ENCODE peak calls at places on chromosomes 7 and 10, in five cellular contexts. Q is activated T-helper 1 cell treated with Interleukin-2 at 50 U/mL for 16 hours, H is cardiac muscle cell, I is epithelial cell of esophagus, T is activated T-cell treated with anti-CD3 and anti-CD28 coated beads for 1 hour. U is an unnamed sample.

GRCh38 chr10:115129752-115130151 is 36.6 kb downstream of the ATRNL1 start:
- DNase-seq in H (peak), Q (no peak), I (peak), T (no peak), U (no peak)

GRCh38 chr7:123594813-123595241 is 6.8 kb upstream of the ASB15 start:
- DNase-seq in I (peak), H (no peak), Q (no peak), T (no peak), U (peak)

GRCh38 chr7:132121987-132122386 is 454.3 kb downstream of the PLXNA4 start:
- DNase-seq in I (no peak), Q (no peak), H (no peak), T (no peak), U (no peak)

GRCh38 chr7:129311429-129311828 is 86.6 kb downstream of the AHCYL2 start:
- DNase-seq in Q (no peak), I (no peak), H (no peak), T (no peak), U (no peak)

GRCh38 chr10:25113231-25114035 is 61.4 kb upstream of the GPR158 start:
- DNase-seq in T (peak), Q (no peak), H (peak), I (peak), U (peak)

GRCh38 chr10:110919349-110919931 is at the start of gene SHOC2:
- DNase-seq in Q (peak), T (peak), H (no peak), I (peak), U (peak)

GRCh38 chr7:146414373-146414772 is 297.8 kb downstream of the CNTNAP2 start:
- DNase-seq in H (no peak), I (peak), T (no peak), Q (no peak), U (no peak)

GRCh38 chr7:66016131-66016461 is 34.1 kb upstream of the GUSB start:
- DNase-seq in I (peak), Q (no peak), T (no peak), H (peak), U (no peak)

GRCh38 chr7:101308245-101309085 is 13.1 kb downstream of the IFT22 start:
- DNase-seq in Q (no peak), I (peak), H (peak), T (no peak), U (no peak)

GRCh38 chr10:132974249-132974796 is 32.0 kb upstream of the CFAP46 start:
- DNase-seq in H (no peak), Q (no peak), T (no peak), I (no peak), U (no peak)

GRCh38 chr7:15330943-15331342 is 230.9 kb downstream of the AGMO start:
- DNase-seq in Q (no peak), H (no peak), T (no peak), I (no peak), U (no peak)

GRCh38 chr10:78407009-78407711 is 373.5 kb downstream of the RPS24 start:
- DNase-seq in I (peak), H (peak), Q (peak), T (peak), U (peak)

GRCh38 chr10:73781879-73782748 is at the start of gene CHCHD1:
- DNase-seq in T (peak), I (peak), Q (peak), H (peak), U (peak)

GRCh38 chr7:66859794-66860645 is 61.0 kb upstream of the TMEM248 start:
- DNase-seq in I (peak), Q (no peak), T (no peak), H (no peak), U (no peak)